ENCODE peak calls at places on chromosomes 16 and 17, in four cellular contexts. Q is fibroblast of mammary gland, K is dorsolateral prefrontal cortex, V is kidney. G is an unnamed sample.

GRCh38 chr17:52383493-52384100 is 225.1 kb upstream of the CA10 start:
- DNase-seq in Q (peak), K (no peak), V (no peak), G (no peak)

GRCh38 chr16:74437-75318 is 2.2 kb upstream of the RHBDF1 start:
- DNase-seq in Q (no peak), K (no peak), V (no peak), G (no peak)

GRCh38 chr17:76678330-76678729 is 32.4 kb downstream of the MXRA7 start:
- DNase-seq in Q (no peak), K (no peak), V (peak), G (no peak)

GRCh38 chr16:52921104-52921503 is 131.6 kb downstream of the CHD9NB start:
- DNase-seq in Q (no peak), K (no peak), V (no peak), G (no peak)

GRCh38 chr16:56041556-56042140 is 149.6 kb upstream of the GNAO1 start:
- DNase-seq in Q (no peak), K (no peak), V (no peak), G (no peak)

GRCh38 chr16:81661082-81661481 is 118.0 kb upstream of the PLCG2 start:
- DNase-seq in Q (no peak), K (peak), V (no peak), G (no peak)

GRCh38 chr17:43014020-43014615 is 7.5 kb downstream of the IFI35 start:
- DNase-seq in Q (no peak), K (no peak), V (no peak), G (no peak)

GRCh38 chr17:66916946-66917345 is 47.6 kb upstream of the CACNG4 start:
- DNase-seq in Q (no peak), K (no peak), V (no peak), G (no peak)

GRCh38 chr16:72437891-72438290 is 265.9 kb upstream of the PMFBP1 start:
- DNase-seq in Q (no peak), K (no peak), V (no peak), G (no peak)

GRCh38 chr17:43801844-43802243 is 21.6 kb downstream of the CFAP97D1 start:
- DNase-seq in Q (no peak), K (no peak), V (no peak), G (no peak)

GRCh38 chr17:31535581-31535981 is 144.1 kb downstream of the RAB11FIP4 start:
- DNase-seq in Q (no peak), K (no peak), V (peak), G (no peak)

GRCh38 chr17:65323055-65323454 is 185.9 kb downstream of the RGS9 start:
- DNase-seq in Q (no peak), K (no peak), V (no peak), G (no peak)

GRCh38 chr16:1060416-1061340 is 11.9 kb upstream of the SSTR5 start:
- DNase-seq in Q (no peak), K (no peak), V (no peak), G (no peak)

GRCh38 chr16:70402916-70403659 is 35.8 kb downstream of the ST3GAL2 start:
- DNase-seq in Q (peak), K (no peak), V (no peak), G (no peak)

GRCh38 chr16:56777533-56777932 is 47.6 kb downstream of the NUP93 start:
- DNase-seq in Q (peak), K (no peak), V (no peak), G (no peak)

GRCh38 chr16:28933176-28933575 is 1.4 kb downstream of the CD19 start:
- DNase-seq in Q (no peak), K (no peak), V (no peak), G (no peak)
- H3K4me3 ChIP-seq in Q (no peak), K (no peak), V (no peak), G (no peak)

DNA sequence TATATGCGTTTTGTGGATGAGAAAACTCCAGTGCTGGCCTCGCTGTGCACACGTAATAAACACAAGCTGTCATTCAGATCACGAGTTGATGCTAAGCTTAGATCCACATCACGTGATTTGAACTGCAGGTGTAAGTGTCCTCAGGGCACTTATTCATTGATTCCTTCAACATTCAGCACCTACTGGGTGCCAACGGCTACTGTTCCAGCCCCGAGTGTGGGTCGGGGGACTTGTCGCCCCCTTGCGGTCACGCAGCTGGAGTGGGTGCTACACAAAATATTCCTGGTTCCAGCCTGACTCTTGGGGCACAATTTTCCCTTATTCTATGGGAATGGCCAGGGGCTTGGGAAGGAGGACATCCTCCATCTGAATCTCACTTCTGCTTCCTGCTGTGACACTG is 29.9 kb upstream of the GINS2 start:
- DNase-seq in Q (no peak), K (no peak), V (no peak), G (no peak)
- TF ChIP-seq CTCF in Q (peak), K (peak), V (peak), G (peak)

GRCh38 chr17:74853048-74853397 is 6.7 kb downstream of the GRIN2C start:
- DNase-seq in Q (no peak), K (no peak), V (no peak), G (no peak)
- H3K4me3 ChIP-seq in Q (no peak), K (no peak), V (no peak), G (no peak)

GRCh38 chr16:84652565-84652964 is 4.3 kb downstream of the KLHL36 start:
- DNase-seq in Q (no peak), K (no peak), V (peak), G (no peak)

GRCh38 chr16:84654998-84655397 is 6.7 kb downstream of the KLHL36 start:
- DNase-seq in Q (no peak), K (no peak), V (no peak), G (no peak)

GRCh38 chr16:84656557-84657130 is 8.3 kb downstream of the KLHL36 start:
- DNase-seq in Q (no peak), K (no peak), V (peak), G (no peak)

GRCh38 chr16:84657229-84657837 is 9.0 kb downstream of the KLHL36 start:
- DNase-seq in Q (no peak), K (no peak), V (peak), G (no peak)

DNA sequence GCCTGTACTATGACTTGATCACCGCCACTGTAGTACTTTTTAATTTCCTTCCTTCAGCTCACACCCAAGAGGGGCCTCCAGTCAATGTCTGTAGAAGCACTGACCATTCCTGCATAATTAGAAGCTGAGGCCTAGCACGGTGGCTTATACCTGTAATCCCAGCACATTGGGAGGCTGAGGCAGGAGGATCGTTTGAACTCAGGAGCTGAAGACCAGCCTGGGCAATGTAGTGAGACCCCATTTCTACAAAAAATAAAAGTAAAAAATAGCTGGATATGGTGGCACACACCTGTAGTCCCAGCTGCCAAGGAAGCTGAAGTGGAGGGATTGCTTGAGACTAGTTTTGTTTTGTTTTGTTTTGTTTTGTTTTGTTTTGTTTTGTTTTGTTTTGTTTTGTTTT is 5.9 kb downstream of the KLHL36 start:
- DNase-seq in Q (no peak), K (no peak), V (no peak), G (no peak)
- TF ChIP-seq CTCF in Q (no peak), K (no peak), V (no peak), G (no peak)

GRCh38 chr17:47674503-47674902 is 19.5 kb upstream of the TBKBP1 start:
- DNase-seq in Q (no peak), K (no peak), V (no peak), G (no peak)

GRCh38 chr17:47678196-47678595 is 15.8 kb upstream of the TBKBP1 start:
- DNase-seq in Q (no peak), K (no peak), V (no peak), G (no peak)

GRCh38 chr17:47676510-47676909 is 17.5 kb upstream of the TBKBP1 start:
- DNase-seq in Q (no peak), K (no peak), V (no peak), G (no peak)

GRCh38 chr17:47676199-47676472 is 17.8 kb upstream of the TBKBP1 start:
- DNase-seq in Q (no peak), K (no peak), V (no peak), G (no peak)

GRCh38 chr17:47675380-47676198 is 18.4 kb upstream of the TBKBP1 start:
- DNase-seq in Q (no peak), K (no peak), V (no peak), G (no peak)
- H3K4me3 ChIP-seq in Q (no peak), K (no peak), V (no peak), G (no peak)

GRCh38 chr16:64047207-64047606 is 1074.7 kb downstream of the CDH11 start:
- DNase-seq in Q (no peak), K (no peak), V (no peak), G (no peak)

GRCh38 chr16:64047878-64048277 is 1074.0 kb downstream of the CDH11 start:
- DNase-seq in Q (no peak), K (no peak), V (no peak), G (no peak)

DNA sequence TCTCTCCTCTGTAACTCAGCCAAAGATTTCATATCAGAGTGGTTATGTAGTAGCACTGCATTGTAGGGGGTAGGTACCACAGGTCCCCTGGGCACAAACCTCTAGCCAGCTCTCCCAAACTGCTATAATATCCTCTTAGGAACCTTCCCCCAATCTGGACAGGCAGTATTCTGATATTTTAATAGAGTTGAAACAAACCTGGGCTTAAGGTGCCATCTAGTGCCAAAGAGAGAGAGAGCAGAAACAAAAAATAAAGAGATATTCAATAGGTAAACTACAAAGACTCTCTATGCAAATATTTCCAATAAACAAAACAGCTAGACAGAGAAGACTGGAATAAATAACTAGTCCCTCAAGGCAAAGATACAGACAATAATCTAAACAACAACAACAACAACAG is 1070.0 kb downstream of the CDH11 start:
- DNase-seq in Q (peak), K (no peak), V (no peak), G (no peak)
- TF ChIP-seq CTCF in Q (peak), K (peak), V (no peak), G (peak)

DNA sequence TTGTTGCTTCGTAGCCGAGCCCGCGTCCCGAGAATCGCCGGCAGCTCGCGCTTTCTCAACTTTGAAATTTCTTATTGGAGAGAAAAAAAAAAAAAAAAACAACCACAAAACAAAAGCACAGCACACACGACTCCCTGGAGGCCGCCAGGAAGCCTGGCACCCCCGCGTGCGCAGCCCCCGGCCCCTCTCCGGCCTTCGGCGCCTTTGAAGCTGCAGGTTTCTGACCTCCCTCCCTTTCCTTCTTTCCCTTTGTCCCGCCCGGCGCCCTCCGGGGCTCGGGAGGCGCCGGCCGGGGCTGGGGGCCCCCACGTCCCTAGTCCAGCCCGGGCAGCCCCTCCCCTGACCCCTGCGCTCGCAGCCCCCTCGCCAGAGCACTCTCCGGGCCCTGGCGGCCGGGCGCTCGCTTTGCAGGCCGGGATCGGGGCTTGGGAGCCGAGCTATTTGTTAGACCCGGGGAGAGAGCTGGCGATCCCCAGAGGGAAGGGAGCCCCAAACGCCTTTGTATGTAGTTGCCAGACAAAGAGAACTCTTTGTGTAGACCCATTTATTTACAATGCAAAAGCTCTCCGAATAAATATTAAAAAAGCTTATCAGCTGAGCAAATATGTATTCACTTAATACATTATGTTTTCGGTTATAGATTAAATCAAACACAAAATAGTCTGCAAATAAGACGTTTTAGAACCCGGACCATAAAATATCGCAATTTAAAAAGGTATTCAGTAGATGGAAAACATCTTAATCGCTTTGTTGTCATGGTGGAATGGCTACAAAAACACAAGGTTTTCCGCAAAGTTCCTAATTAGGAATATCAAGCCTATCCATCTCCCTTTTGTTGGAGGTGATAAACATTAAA is 2.3 kb downstream of the BAHCC1 start:
- DNase-seq in Q (peak), K (no peak), V (no peak), G (no peak)
- H3K4me3 ChIP-seq in Q (peak), K (peak), V (peak), G (peak)

GRCh38 chr17:7972131-7972785 is 30.2 kb upstream of the GUCY2D start:
- DNase-seq in Q (peak), K (no peak), V (no peak), G (no peak)
- TF ChIP-seq CTCF in Q (peak), K (no peak), V (no peak), G (no peak)

DNA sequence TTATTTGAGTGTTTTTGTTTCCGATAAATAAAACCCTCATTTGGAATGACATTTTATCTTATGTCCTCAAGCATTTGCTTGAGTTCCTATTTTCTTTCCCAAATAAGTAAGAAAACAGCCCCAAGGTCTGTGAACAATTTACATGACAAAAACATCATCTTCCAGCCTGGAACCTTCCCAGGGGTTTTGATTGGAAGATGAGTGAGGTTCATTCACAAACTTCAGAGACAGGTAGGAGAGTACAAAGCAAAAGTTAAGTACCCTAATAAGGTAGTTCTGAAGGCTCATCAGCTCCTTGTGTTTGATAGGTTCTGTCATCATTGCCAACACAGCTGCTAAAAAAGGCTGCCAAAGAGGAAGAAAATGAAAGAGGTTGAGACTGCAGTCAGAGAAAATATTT is 772.8 kb downstream of the CDH8 start:
- DNase-seq in Q (no peak), K (no peak), V (no peak), G (no peak)
- H3K4me3 ChIP-seq in Q (no peak), K (no peak), V (no peak), G (no peak)

G was measured in BJ.